ENCODE peak calls at places on chromosomes 7 and 10, in four cellular contexts. P is HepG2, R is K562, D is H1. L is an unnamed sample.

GRCh38 chr7:1536768-1537630 is 6.5 kb downstream of the MAFK start:
- DNase-seq in P (peak; percentile 93), D (no peak), R (peak; percentile 69), L (peak; percentile 98)

GRCh38 chr7:725223-726005 is 1.1 kb upstream of the DNAAF5 start:
- DNase-seq in D (no peak), P (no peak), R (peak; percentile 8), L (no peak)

GRCh38 chr7:36079446-36080025 is 73.5 kb upstream of the EEPD1 start:
- DNase-seq in P (peak; percentile 21), R (no peak), D (no peak), L (no peak)

GRCh38 chr7:50832744-50833143 is 50.0 kb upstream of the GRB10 start:
- DNase-seq in P (no peak), R (no peak), D (no peak), L (peak; percentile 70)

GRCh38 chr10:89966211-89966610 is 264.8 kb downstream of the KIF20B start:
- DNase-seq in D (no peak), P (no peak), R (no peak), L (no peak)

GRCh38 chr7:85593355-85593754 is 406.5 kb upstream of the SEMA3D start:
- DNase-seq in P (no peak), R (no peak), D (no peak), L (no peak)

GRCh38 chr10:5601826-5602225 is 64.6 kb downstream of the ASB13 start:
- DNase-seq in P (no peak), D (no peak), R (no peak), L (no peak)

GRCh38 chr10:34637419-34637911 is 177.6 kb downstream of the PARD3 start:
- DNase-seq in R (peak; percentile 68), D (peak; percentile 62), P (peak; percentile 16), L (peak; percentile 22)

GRCh38 chr10:68813554-68813953 is 13.8 kb upstream of the STOX1 start:
- DNase-seq in R (no peak), P (no peak), D (no peak), L (no peak)

GRCh38 chr10:27153855-27154198 is 357 bp downstream of the YME1L1 start:
- DNase-seq in D (no peak), P (peak; percentile 16), R (no peak), L (peak; percentile 28)

GRCh38 chr10:78462728-78463228 is 429.1 kb downstream of the RPS24 start:
- DNase-seq in D (no peak), P (no peak), R (no peak), L (no peak)

GRCh38 chr10:47406870-47407648 is 23.0 kb upstream of the ZNF488 start:
- DNase-seq in D (peak; percentile 33), P (peak; percentile 80), R (peak; percentile 87), L (peak; percentile 91)

GRCh38 chr10:44306762-44307161 is 78.1 kb downstream of the CXCL12 start:
- DNase-seq in P (peak; percentile 12), R (no peak), D (no peak), L (no peak)

GRCh38 chr7:33012364-33012763 is 50.2 kb downstream of the NT5C3A start:
- DNase-seq in D (no peak), P (no peak), R (no peak), L (no peak)

GRCh38 chr10:72084094-72084459 is 4.3 kb downstream of the SPOCK2 start:
- DNase-seq in D (no peak), P (no peak), R (no peak), L (no peak)

GRCh38 chr7:151453326-151453791 is 13.4 kb upstream of the CRYGN start:
- DNase-seq in D (no peak), P (no peak), R (no peak), L (no peak)

GRCh38 chr7:130444230-130444629 is 3.4 kb upstream of the CEP41 start:
- DNase-seq in R (no peak), P (no peak), D (no peak), L (no peak)

GRCh38 chr10:44070282-44070681 is 314.6 kb downstream of the CXCL12 start:
- DNase-seq in D (no peak), P (no peak), R (no peak), L (no peak)

GRCh38 chr10:97843296-97843671 is 6.4 kb upstream of the GOLGA7B start:
- DNase-seq in P (no peak), D (no peak), R (no peak), L (peak; percentile 71)

GRCh38 chr10:3791974-3792633 is 7.1 kb upstream of the KLF6 start:
- DNase-seq in P (no peak), R (no peak), D (no peak), L (no peak)

GRCh38 chr7:123749537-123749857 is 694 bp upstream of the WASL start:
- DNase-seq in R (no peak), D (no peak), P (peak; percentile 68), L (peak; percentile 84)

GRCh38 chr10:36256166-36256565 is 614.1 kb upstream of the FZD8 start:
- DNase-seq in R (no peak), P (no peak), D (no peak), L (no peak)

GRCh38 chr7:155369-156000 is 36.9 kb upstream of the FAM20C start:
- DNase-seq in P (no peak), D (no peak), R (no peak), L (no peak)

GRCh38 chr10:76336213-76336963 is 905.0 kb downstream of the LRMDA start:
- DNase-seq in D (no peak), P (peak; percentile 77), R (no peak), L (no peak)

GRCh38 chr10:86931872-86932271 is 25.5 kb downstream of the MMRN2 start:
- DNase-seq in P (no peak), D (no peak), R (no peak), L (no peak)

GRCh38 chr10:72545511-72545910 is 80.4 kb downstream of the MICU1 start:
- DNase-seq in P (no peak), R (no peak), D (no peak), L (no peak)

GRCh38 chr7:6274743-6275142 is 2.3 kb upstream of the CYTH3 start:
- DNase-seq in R (no peak), D (no peak), P (no peak), L (no peak)

GRCh38 chr10:6713716-6714115 is 133.6 kb upstream of the PRKCQ start:
- DNase-seq in D (no peak), P (no peak), R (no peak), L (no peak)

GRCh38 chr7:107972986-107973385 is 30.0 kb downstream of the LAMB1 start:
- DNase-seq in D (no peak), P (no peak), R (no peak), L (no peak)

GRCh38 chr10:73590881-73591577 is at the start of gene USP54:
- DNase-seq in P (peak; percentile 59), D (peak; percentile 29), R (peak; percentile 43), L (peak; percentile 28)

GRCh38 chr7:16187131-16187530 is 234.2 kb downstream of the CRPPA start:
- DNase-seq in R (no peak), D (no peak), P (no peak), L (no peak)

GRCh38 chr7:90455163-90456030 is 14.0 kb upstream of the PTTG1IP2 start:
- DNase-seq in P (peak; percentile 10), R (peak; percentile 32), D (no peak), L (peak; percentile 32)

GRCh38 chr10:131177431-131178327 is 133.8 kb downstream of the TCERG1L start:
- DNase-seq in P (no peak), D (no peak), R (no peak), L (no peak)

GRCh38 chr10:17125316-17125715 is 4.3 kb downstream of the CUBN start:
- DNase-seq in R (no peak), P (no peak), D (no peak), L (no peak)

GRCh38 chr10:129047001-129047400 is 420.0 kb upstream of the MGMT start:
- DNase-seq in R (no peak), D (no peak), P (no peak), L (no peak)

GRCh38 chr10:10092581-10092980 is 925.1 kb upstream of the CELF2 start:
- DNase-seq in R (no peak), P (no peak), D (no peak), L (no peak)

GRCh38 chr7:123615344-123615743 is 13.7 kb downstream of the ASB15 start:
- DNase-seq in R (no peak), P (peak; percentile 37), D (no peak), L (no peak)

GRCh38 chr10:79346388-79347225 is 662 bp upstream of the PPIF start:
- DNase-seq in P (no peak), D (no peak), R (no peak), L (no peak)

DNA sequence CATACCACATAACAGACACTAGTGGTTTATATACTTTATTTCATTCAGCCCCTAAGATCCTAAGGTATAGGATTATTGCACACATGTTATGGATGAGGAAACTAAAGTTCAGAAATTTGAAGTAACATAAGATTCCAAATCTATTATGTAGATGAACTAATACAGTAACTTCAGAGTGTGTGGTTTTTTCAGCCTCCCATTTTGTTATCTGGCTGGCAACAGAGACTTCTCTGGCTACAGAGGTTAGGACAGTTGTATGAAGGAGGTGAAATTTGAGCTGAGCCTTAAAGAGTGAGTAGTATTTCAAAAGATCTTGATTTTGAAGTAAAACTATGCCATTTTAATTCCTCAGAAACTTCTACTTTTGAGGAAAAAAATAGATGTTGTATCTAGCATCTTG is 125.4 kb downstream of the MAPK8 start:
- DNase-seq in R (no peak), D (no peak), P (no peak), L (no peak)
- TF ChIP-seq PHF8 in R (no peak), D (no peak), P (no peak), L (no peak)

GRCh38 chr7:20330176-20330796 is 414 bp upstream of the ITGB8 start:
- DNase-seq in R (peak; percentile 52), P (peak; percentile 36), D (no peak), L (peak; percentile 47)
- TF ChIP-seq PHF8 in R (no peak), P (no peak), D (peak; percentile 8), L (no peak)

GRCh38 chr7:44062180-44062902 is 3.0 kb downstream of the PGAM2 start:
- DNase-seq in D (no peak), R (no peak), P (no peak), L (no peak)

GRCh38 chr7:44059219-44060090 is 5.9 kb downstream of the PGAM2 start:
- DNase-seq in P (no peak), R (no peak), D (no peak), L (no peak)

GRCh38 chr7:44061645-44062179 is 3.7 kb downstream of the PGAM2 start:
- DNase-seq in R (no peak), P (no peak), D (no peak), L (no peak)

GRCh38 chr7:44060091-44060947 is 5.0 kb downstream of the PGAM2 start:
- DNase-seq in R (no peak), D (no peak), P (no peak), L (no peak)

GRCh38 chr7:44060948-44061644 is 4.3 kb downstream of the PGAM2 start:
- DNase-seq in D (no peak), R (no peak), P (no peak), L (no peak)
- TF ChIP-seq PHF8 in D (no peak), R (no peak), P (no peak), L (no peak)

GRCh38 chr7:137829337-137829992 is 17.3 kb downstream of the DGKI start:
- DNase-seq in P (no peak), D (no peak), R (no peak), L (no peak)

GRCh38 chr7:137832382-137832781 is 14.4 kb downstream of the DGKI start:
- DNase-seq in P (no peak), R (no peak), D (no peak), L (no peak)

GRCh38 chr7:137825489-137825888 is 21.3 kb downstream of the DGKI start:
- DNase-seq in P (no peak), D (no peak), R (no peak), L (no peak)

GRCh38 chr7:137828456-137828855 is 18.3 kb downstream of the DGKI start:
- DNase-seq in P (no peak), D (no peak), R (no peak), L (no peak)
- TF ChIP-seq PHF8 in P (no peak), D (no peak), R (no peak), L (no peak)

GRCh38 chr10:88813200-88813599 is 10.7 kb downstream of the LIPM start:
- DNase-seq in P (no peak), R (no peak), D (no peak), L (no peak)

GRCh38 chr10:88810196-88810961 is 7.8 kb downstream of the LIPM start:
- DNase-seq in P (peak; percentile 20), R (peak; percentile 5), D (no peak), L (peak; percentile 79)
- TF ChIP-seq PHF8 in P (no peak), R (no peak), D (no peak), L (no peak)

L was measured in A549.